ENCODE peak calls at places on chromosomes 12 and 14, in eight cellular contexts. W is PC-9, O is Calu3, I is K562, J is neural crest cell, C is left lung, L is upper lobe of left lung, A is HFFc6. S is an unnamed sample.
A peak's percentile ranks its signal among the peaks of the same experiment; 100 is the strongest.

GRCh38 chr14:89956294-89957009 is 725 bp downstream of the TDP1 start:
- DNase-seq in W (peak; percentile 12), O (peak; percentile 54), I (peak; percentile 7), J (peak; percentile 31), C (peak; percentile 85), L (no peak), A (peak; percentile 91), S (peak; percentile 60)

GRCh38 chr12:46556105-46556559 is 183.6 kb upstream of the SLC38A2 start:
- DNase-seq in W (no peak), O (no peak), I (no peak), J (no peak), C (no peak), L (no peak), A (peak; percentile 99), S (no peak)

GRCh38 chr12:68790952-68791234 is 17.1 kb upstream of the MDM2 start:
- DNase-seq in W (no peak), O (no peak), I (no peak), J (no peak), C (no peak), L (no peak), A (no peak), S (no peak)

GRCh38 chr12:12909995-12910391 is 18.6 kb downstream of the GPRC5A start:
- DNase-seq in W (no peak), O (no peak), I (no peak), J (no peak), C (no peak), L (no peak), A (no peak), S (no peak)

GRCh38 chr14:50599700-50600444 is 39.9 kb downstream of the ATL1 start:
- DNase-seq in W (no peak), O (no peak), I (peak; percentile 6), J (no peak), C (no peak), L (no peak), A (peak; percentile 43), S (no peak)

GRCh38 chr12:13371797-13372196 is 175.3 kb downstream of the EMP1 start:
- DNase-seq in W (no peak), O (no peak), I (no peak), J (no peak), C (no peak), L (no peak), A (no peak), S (no peak)

GRCh38 chr12:31594681-31595080 is 3.7 kb upstream of the DENND5B start:
- DNase-seq in W (no peak), O (no peak), I (no peak), J (no peak), C (no peak), L (no peak), A (peak; percentile 58), S (no peak)

GRCh38 chr14:66708262-66708661 is 200.3 kb downstream of the GPHN start:
- DNase-seq in W (no peak), O (no peak), I (no peak), J (no peak), C (no peak), L (no peak), A (no peak), S (no peak)

GRCh38 chr12:102769323-102769916 is 147.6 kb downstream of the PAH start:
- DNase-seq in W (peak; percentile 48), O (peak; percentile 69), I (peak; percentile 53), J (peak; percentile 53), C (no peak), L (no peak), A (peak; percentile 65), S (no peak)

GRCh38 chr12:75712223-75712622 is 200.8 kb upstream of the KRR1 start:
- DNase-seq in W (no peak), O (peak; percentile 51), I (no peak), J (no peak), C (no peak), L (no peak), A (no peak), S (no peak)

GRCh38 chr14:72559227-72559626 is 334.7 kb downstream of the DPF3 start:
- DNase-seq in W (no peak), O (no peak), I (no peak), J (no peak), C (no peak), L (no peak), A (peak; percentile 19), S (no peak)

GRCh38 chr14:55915464-55915863 is 202.7 kb upstream of the PELI2 start:
- DNase-seq in W (no peak), O (no peak), I (no peak), J (no peak), C (no peak), L (no peak), A (no peak), S (no peak)

GRCh38 chr12:116808113-116808786 is 70.1 kb downstream of the RNFT2 start:
- DNase-seq in W (no peak), O (no peak), I (no peak), J (no peak), C (no peak), L (no peak), A (no peak), S (no peak)

GRCh38 chr14:105589161-105589925 is 63.0 kb downstream of the TMEM121 start:
- DNase-seq in W (no peak), O (no peak), I (no peak), J (no peak), C (peak; percentile 58), L (peak; percentile 58), A (no peak), S (peak; percentile 17)

GRCh38 chr12:62693291-62694040 is 226.8 kb downstream of the MON2 start:
- DNase-seq in W (no peak), O (no peak), I (no peak), J (no peak), C (no peak), L (peak; percentile 19), A (no peak), S (no peak)

GRCh38 chr12:28988384-28988704 is 160.7 kb upstream of the FAR2 start:
- DNase-seq in W (no peak), O (no peak), I (no peak), J (no peak), C (no peak), L (no peak), A (no peak), S (no peak)
- TF ChIP-seq CTCF in W (no peak), O (no peak), I (no peak), J (no peak), C (no peak), L (no peak), A (no peak), S (no peak)

GRCh38 chr12:77724367-77724957 is 106.2 kb upstream of the NAV3 start:
- DNase-seq in W (no peak), O (peak; percentile 30), I (no peak), J (no peak), C (no peak), L (no peak), A (peak; percentile 61), S (no peak)

GRCh38 chr12:77725611-77726010 is 105.1 kb upstream of the NAV3 start:
- DNase-seq in W (no peak), O (no peak), I (no peak), J (no peak), C (no peak), L (no peak), A (peak; percentile 95), S (no peak)

GRCh38 chr12:77723308-77723707 is 107.4 kb upstream of the NAV3 start:
- DNase-seq in W (no peak), O (no peak), I (no peak), J (no peak), C (no peak), L (no peak), A (no peak), S (no peak)

DNA sequence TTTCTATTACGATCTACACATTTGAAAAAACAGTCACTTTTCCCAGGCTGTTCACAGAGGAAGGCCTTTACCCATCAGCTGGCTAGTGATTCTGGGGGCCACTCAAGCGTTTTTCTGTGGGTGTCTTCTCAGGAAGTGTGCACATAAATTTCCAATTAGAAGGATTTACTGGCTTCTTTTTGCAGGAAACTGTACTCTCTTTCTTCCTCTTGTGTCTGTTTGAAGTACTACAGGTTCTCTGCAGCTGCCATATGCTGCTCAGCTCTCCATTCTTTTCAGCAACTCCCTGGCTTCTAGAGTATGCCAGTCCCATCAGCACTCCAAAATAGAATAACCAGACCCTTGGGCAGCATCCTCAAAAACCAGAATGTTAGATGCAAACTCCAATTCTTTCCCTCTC is 110.4 kb upstream of the NAV3 start:
- DNase-seq in W (no peak), O (no peak), I (no peak), J (no peak), C (no peak), L (no peak), A (peak; percentile 21), S (no peak)
- TF ChIP-seq CTCF in W (no peak), O (peak; percentile 37), I (no peak), J (peak; percentile 45), C (no peak), L (no peak), A (peak; percentile 67), S (no peak)

DNA sequence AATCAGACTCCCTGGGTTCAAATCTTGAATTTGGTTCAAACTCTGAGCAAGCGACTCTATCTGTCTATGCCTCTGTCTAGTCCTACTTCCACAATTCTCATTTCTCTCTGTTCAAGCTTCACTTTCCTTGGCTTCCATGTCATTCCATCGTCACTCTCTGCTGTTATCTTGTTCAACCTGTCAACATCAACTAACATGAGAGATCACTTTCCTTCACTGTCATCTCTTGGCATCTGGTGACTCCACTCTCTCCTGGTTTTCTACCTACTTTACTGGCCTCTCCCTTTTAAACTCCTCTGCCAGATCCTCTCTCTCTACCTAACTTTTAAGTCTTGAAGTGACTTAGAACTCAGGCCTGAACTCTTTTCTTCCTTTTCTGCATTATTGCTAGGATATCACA is 240.2 kb downstream of the BCAT1 start:
- DNase-seq in W (no peak), O (no peak), I (peak; percentile 45), J (no peak), C (no peak), L (no peak), A (no peak), S (no peak)
- TF ChIP-seq CTCF in W (no peak), O (no peak), I (no peak), J (no peak), C (no peak), L (no peak), A (no peak), S (no peak)

DNA sequence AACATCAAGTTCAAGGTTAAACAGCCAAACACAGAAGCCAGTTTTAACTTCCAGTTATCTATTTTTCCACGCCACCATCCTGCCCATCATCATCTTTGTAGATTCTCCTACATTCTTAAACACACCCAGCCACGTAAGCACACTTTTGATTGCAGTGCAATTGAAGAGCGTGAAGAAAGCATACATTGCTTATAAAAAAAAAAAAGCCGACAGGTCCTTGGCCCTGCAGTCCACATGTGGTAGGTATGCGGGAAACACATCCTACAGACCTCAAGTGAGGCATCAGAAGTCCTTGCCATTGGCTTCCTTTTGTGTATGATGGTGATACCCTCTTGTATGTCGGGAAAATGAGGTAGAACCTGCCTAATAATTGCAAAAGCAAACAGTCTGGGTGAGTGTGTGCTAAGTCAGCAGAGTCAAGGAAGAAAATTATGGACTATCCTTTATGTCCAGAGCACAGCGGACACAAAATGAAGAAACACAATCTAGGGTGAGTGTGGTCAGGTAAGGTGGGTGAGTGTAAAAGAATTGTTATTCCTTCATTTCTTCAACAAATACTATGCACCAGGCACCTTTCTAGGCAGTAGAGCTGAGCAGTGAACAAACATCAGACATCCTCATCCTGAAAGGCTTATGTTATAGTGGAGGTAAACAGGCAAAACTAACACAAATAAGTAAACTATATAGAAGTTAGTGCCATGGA is 51.5 kb downstream of the EID3 start:
- DNase-seq in W (no peak), O (no peak), I (no peak), J (no peak), C (no peak), L (no peak), A (no peak), S (no peak)
- TF ChIP-seq CTCF in W (no peak), O (no peak), I (no peak), J (no peak), C (no peak), L (no peak), A (no peak), S (no peak)

S was measured in activated B cell treated with CpG ODN at 0.5 μM for 24 hours.